ENCODE peak calls at places on chromosomes 12 and 14, in six cellular contexts. E is SK-N-SH, R is GM12878, B is HL-60, L is H1, X is HepG2. Y is an unnamed sample.

GRCh38 chr12:100976735-100977134 is 182.2 kb downstream of the ANO4 start:
- DNase-seq in L (no peak), B (no peak), X (no peak), E (no peak), R (no peak), Y (no peak)

GRCh38 chr12:54009171-54010052 is 627 bp downstream of the HOXC8 start:
- DNase-seq in L (no peak), E (peak), B (no peak), R (no peak), X (no peak), Y (no peak)

GRCh38 chr12:125208942-125209341 is 143.7 kb downstream of the AACS start:
- DNase-seq in B (no peak), E (no peak), X (no peak), L (no peak), R (no peak), Y (no peak)

GRCh38 chr12:57340104-57340503 is 89.1 kb upstream of the STAC3 start:
- DNase-seq in E (no peak), X (no peak), B (peak), L (no peak), R (no peak), Y (peak)

GRCh38 chr12:93115646-93116045 is 186.6 kb upstream of the EEA1 start:
- DNase-seq in L (no peak), X (no peak), R (no peak), E (no peak), B (no peak), Y (peak)

GRCh38 chr12:57389033-57389432 is 41.8 kb downstream of the R3HDM2 start:
- DNase-seq in B (no peak), E (no peak), X (no peak), R (no peak), L (no peak), Y (no peak)

GRCh38 chr14:94291159-94291905 is 1.7 kb downstream of the SERPINA10 start:
- DNase-seq in X (no peak), B (no peak), R (no peak), E (no peak), L (no peak), Y (no peak)

GRCh38 chr12:62751844-62752155 is 183.2 kb downstream of the PPM1H start:
- DNase-seq in X (no peak), L (no peak), E (no peak), R (no peak), B (no peak), Y (no peak)

GRCh38 chr14:102088012-102088792 is 1.4 kb upstream of the HSP90AA1 start:
- DNase-seq in B (peak), R (peak), X (no peak), E (no peak), L (peak), Y (peak)

GRCh38 chr12:32548691-32549412 is 130.2 kb upstream of the DNM1L start:
- DNase-seq in R (no peak), B (no peak), X (no peak), E (no peak), L (no peak), Y (no peak)

GRCh38 chr12:109581856-109582255 is 8.3 kb downstream of the MVK start:
- DNase-seq in E (no peak), R (no peak), X (no peak), L (no peak), B (no peak), Y (no peak)

GRCh38 chr12:126930234-126930633 is 1336.7 kb upstream of the TMEM132C start:
- DNase-seq in E (no peak), L (no peak), X (no peak), R (no peak), B (no peak), Y (no peak)

GRCh38 chr14:92729632-92730358 is 18.6 kb downstream of the LGMN start:
- DNase-seq in L (no peak), X (no peak), R (no peak), B (peak), E (no peak), Y (no peak)

GRCh38 chr12:89345376-89345775 is 6.9 kb downstream of the DUSP6 start:
- DNase-seq in X (no peak), E (no peak), B (no peak), R (no peak), L (no peak), Y (no peak)

GRCh38 chr14:94581127-94581999 is at the start of gene SERPINA5:
- DNase-seq in R (no peak), E (peak), L (no peak), X (peak), B (no peak), Y (peak)

GRCh38 chr12:47860279-47860841 is 40.7 kb upstream of the HDAC7 start:
- DNase-seq in L (no peak), B (no peak), R (no peak), E (no peak), X (no peak), Y (no peak)

DNA sequence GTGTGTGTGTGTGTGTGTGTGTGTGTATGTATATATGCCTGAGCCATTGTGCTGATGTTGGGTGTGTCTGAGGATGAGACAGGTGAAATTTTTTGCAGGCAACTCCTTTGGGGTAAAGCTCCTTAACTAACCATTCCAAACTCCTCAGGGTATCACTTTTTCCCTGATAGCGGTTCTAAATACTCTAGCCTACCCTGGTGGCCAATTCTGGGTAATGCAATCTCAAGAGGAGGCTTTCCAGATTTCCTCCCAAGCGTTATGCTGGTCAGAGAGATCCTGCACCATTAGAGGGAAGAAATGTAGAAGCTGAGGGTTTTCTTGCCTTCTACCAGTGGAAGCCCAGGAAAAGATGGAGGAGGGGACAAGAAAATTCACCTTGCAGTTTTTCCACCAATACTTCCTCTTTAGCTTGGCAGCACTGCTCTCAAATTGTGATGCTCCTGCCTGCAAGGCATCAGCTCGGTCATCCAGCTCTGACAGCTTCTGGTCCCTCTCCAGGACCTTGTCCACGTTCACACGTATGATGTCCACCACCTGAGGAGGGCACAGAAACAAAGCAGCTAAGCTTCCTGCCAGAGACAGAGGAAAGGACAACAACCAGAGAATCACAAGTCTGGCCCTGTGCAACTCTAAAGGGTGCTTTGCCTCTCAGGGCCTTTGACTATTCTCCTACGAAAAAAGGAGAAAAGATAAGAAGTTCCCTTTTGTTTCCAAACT is 4.9 kb downstream of the VAMP1 start:
- DNase-seq in R (no peak), E (peak), B (no peak), X (peak), L (no peak), Y (peak)
- TF ChIP-seq GABPA in R (no peak), E (no peak), B (no peak), X (no peak), L (no peak), Y (no peak)

DNA sequence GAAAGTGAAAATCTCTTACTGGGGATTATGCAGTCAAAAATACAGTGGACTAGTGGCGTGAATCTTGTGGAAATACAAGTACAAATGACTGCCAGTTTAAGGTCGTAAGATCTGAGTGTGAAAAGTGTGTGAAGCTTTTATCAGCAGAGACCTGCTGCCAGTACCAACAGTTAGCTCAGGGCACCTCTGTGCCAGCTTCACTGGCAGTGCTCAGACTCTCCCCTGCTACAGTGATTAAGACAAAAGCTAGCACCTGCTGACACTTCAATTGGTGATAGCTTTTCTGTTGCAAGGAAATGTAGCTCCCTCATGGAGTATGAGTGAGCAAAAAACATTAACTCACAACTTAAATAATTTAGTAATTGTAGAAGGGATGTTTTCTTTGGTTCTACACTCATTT is 185.1 kb downstream of the ANO6 start:
- DNase-seq in R (no peak), L (no peak), E (no peak), B (no peak), X (no peak), Y (no peak)
- TF ChIP-seq GABPA in R (no peak), L (no peak), E (no peak), B (no peak), X (no peak), Y (no peak)

GRCh38 chr14:55386037-55386798 is 25.4 kb downstream of the ATG14 start:
- DNase-seq in E (no peak), X (no peak), L (no peak), R (no peak), B (no peak), Y (no peak)
- TF ChIP-seq GABPA in E (no peak), X (no peak), L (no peak), R (no peak), B (no peak), Y (no peak)

DNA sequence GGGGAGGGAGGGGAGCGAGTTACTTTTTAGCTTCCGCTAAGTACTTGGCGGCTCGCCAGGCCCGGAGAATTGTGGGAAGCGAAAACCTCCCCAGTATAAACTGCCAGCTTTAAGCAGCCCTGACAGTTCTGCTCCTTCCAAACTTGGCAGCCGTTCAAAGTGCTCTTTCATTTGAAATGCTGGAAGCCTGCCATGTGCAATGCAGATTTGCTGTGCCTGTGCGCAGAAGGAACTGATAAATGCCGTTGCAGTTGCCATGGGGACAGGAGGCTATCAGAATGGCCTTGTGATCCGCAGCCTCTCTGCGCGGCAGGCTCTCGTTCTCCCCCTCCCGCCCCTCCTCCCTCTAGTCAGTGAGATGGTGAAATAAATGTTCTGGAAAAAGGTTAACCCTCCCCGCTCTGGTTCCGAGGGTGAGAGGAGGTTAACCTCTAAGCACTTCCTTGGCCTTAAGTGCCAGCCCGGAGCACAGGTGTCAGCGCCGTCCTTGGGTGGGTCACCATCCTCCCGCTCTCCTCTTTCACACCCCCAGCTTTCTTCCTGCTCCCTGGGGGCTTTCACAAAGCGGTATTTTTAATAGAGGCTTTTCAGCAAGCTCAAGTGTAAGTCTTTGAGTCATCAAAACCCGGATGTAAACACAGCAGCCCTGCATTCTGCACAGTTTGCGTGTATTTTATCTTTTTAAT is 11.9 kb upstream of the IRF2BPL start:
- DNase-seq in E (peak), R (peak), B (peak), L (no peak), X (peak), Y (peak)
- TF ChIP-seq GABPA in E (no peak), R (no peak), B (no peak), L (no peak), X (peak), Y (peak)

DNA sequence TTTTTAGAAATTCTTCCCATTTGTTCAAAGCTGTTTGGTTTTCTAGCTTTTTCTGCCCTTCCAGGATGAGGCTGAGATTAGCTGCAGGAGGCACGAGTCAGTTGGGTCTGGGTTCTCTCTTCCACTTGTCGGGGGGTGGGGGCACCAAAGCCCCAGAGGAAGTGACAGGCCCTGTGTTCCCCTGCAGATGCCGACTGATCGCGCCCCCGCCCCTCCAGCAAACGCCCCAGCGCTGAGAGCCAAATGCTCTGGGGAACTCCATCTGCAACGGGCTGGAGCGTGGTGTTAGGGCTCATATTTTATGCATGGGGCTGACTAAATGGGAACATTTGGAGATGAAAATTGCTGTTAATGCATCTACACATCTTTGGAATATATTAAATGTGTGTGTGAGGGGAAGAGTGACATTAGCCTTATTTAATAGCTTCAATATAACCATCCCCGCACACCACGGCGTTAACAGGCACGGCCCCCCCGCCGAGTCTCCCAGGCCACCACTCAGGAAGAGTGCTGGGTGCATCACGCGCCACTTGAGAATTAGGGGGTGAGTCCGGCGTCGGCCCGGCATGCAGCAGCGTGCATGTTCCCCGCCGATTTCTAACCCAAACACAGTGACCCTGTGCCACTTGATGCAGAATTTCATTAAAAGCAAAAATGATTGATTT is 164.9 kb upstream of the RTL1 start:
- DNase-seq in E (no peak), B (no peak), X (no peak), L (no peak), R (no peak), Y (no peak)
- TF ChIP-seq GABPA in E (no peak), B (no peak), X (no peak), L (no peak), R (no peak), Y (no peak)